ENCODE peak calls at places on chromosome 19, in nine cellular contexts. One of them, this sample, is unnamed. For H3K9me3, the result is how much of the 10 kb centered on the place peaks cover.

GRCh38 chr19:49151339-49152217 is 3.6 kb downstream of the HRC start:
- DNase-seq in right atrium auricular region: no peak
- DNase-seq in H1: peak
- DNase-seq in ovary: peak
- DNase-seq in heart left ventricle: peak
- DNase-seq in fibroblast of lung: peak
- DNase-seq in tibial artery: no peak
- DNase-seq in neural progenitor cell: peak
- DNase-seq in psoas muscle: peak
- DNase-seq in this sample: peak

GRCh38 chr19:7988307-7988706 is 17.1 kb downstream of the ELAVL1 start:
- DNase-seq in right atrium auricular region: no peak
- DNase-seq in H1: no peak
- DNase-seq in tibial artery: no peak
- DNase-seq in heart left ventricle: no peak
- DNase-seq in psoas muscle: no peak
- DNase-seq in neural progenitor cell: no peak
- DNase-seq in fibroblast of lung: no peak
- DNase-seq in ovary: no peak
- DNase-seq in this sample: no peak

GRCh38 chr19:14113762-14114414 is 3.7 kb downstream of the PRKACA start:
- DNase-seq in H1: peak
- DNase-seq in ovary: no peak
- DNase-seq in heart left ventricle: peak
- DNase-seq in neural progenitor cell: no peak
- DNase-seq in fibroblast of lung: no peak
- DNase-seq in psoas muscle: peak
- DNase-seq in tibial artery: no peak
- DNase-seq in right atrium auricular region: no peak
- DNase-seq in this sample: no peak

GRCh38 chr19:13026478-13026999 is 31.3 kb downstream of the NFIX start:
- DNase-seq in neural progenitor cell: no peak
- DNase-seq in tibial artery: no peak
- DNase-seq in H1: no peak
- DNase-seq in fibroblast of lung: peak
- DNase-seq in psoas muscle: no peak
- DNase-seq in ovary: no peak
- DNase-seq in right atrium auricular region: no peak
- DNase-seq in heart left ventricle: no peak
- DNase-seq in this sample: no peak

GRCh38 chr19:45450042-45450380 is 17.8 kb upstream of the FOSB start:
- DNase-seq in H1: no peak
- DNase-seq in psoas muscle: no peak
- DNase-seq in tibial artery: no peak
- DNase-seq in fibroblast of lung: no peak
- DNase-seq in neural progenitor cell: no peak
- DNase-seq in heart left ventricle: no peak
- DNase-seq in right atrium auricular region: no peak
- DNase-seq in ovary: no peak
- DNase-seq in this sample: no peak

GRCh38 chr19:16309653-16310052 is 15.0 kb upstream of the KLF2 start:
- DNase-seq in neural progenitor cell: no peak
- DNase-seq in heart left ventricle: no peak
- DNase-seq in H1: no peak
- DNase-seq in psoas muscle: no peak
- DNase-seq in ovary: no peak
- DNase-seq in fibroblast of lung: no peak
- DNase-seq in tibial artery: no peak
- DNase-seq in right atrium auricular region: no peak
- DNase-seq in this sample: no peak

GRCh38 chr19:9936151-9937000 is at the start of gene OLFM2:
- DNase-seq in ovary: peak
- DNase-seq in tibial artery: no peak
- DNase-seq in right atrium auricular region: no peak
- DNase-seq in H1: peak
- DNase-seq in neural progenitor cell: peak
- DNase-seq in fibroblast of lung: no peak
- DNase-seq in heart left ventricle: peak
- DNase-seq in psoas muscle: peak
- DNase-seq in this sample: no peak

GRCh38 chr19:54959840-54960239 is 6.3 kb upstream of the NLRP2 start:
- DNase-seq in neural progenitor cell: no peak
- DNase-seq in tibial artery: no peak
- DNase-seq in H1: no peak
- DNase-seq in fibroblast of lung: no peak
- DNase-seq in psoas muscle: no peak
- DNase-seq in heart left ventricle: no peak
- DNase-seq in right atrium auricular region: no peak
- DNase-seq in ovary: no peak
- DNase-seq in this sample: no peak

GRCh38 chr19:29683009-29683408 is 17.7 kb downstream of the PLEKHF1 start:
- DNase-seq in fibroblast of lung: no peak
- DNase-seq in right atrium auricular region: no peak
- DNase-seq in ovary: no peak
- DNase-seq in H1: no peak
- DNase-seq in neural progenitor cell: peak
- DNase-seq in heart left ventricle: peak
- DNase-seq in tibial artery: no peak
- DNase-seq in psoas muscle: no peak
- DNase-seq in this sample: no peak

GRCh38 chr19:2424686-2425621 is 2.4 kb downstream of the TIMM13 start:
- DNase-seq in psoas muscle: peak
- DNase-seq in heart left ventricle: peak
- DNase-seq in fibroblast of lung: peak
- DNase-seq in neural progenitor cell: peak
- DNase-seq in ovary: peak
- DNase-seq in tibial artery: no peak
- DNase-seq in H1: peak
- DNase-seq in right atrium auricular region: no peak
- DNase-seq in this sample: peak

GRCh38 chr19:1089891-1090290 is 5.3 kb downstream of the POLR2E start:
- DNase-seq in tibial artery: no peak
- DNase-seq in psoas muscle: no peak
- DNase-seq in neural progenitor cell: no peak
- DNase-seq in fibroblast of lung: no peak
- DNase-seq in ovary: no peak
- DNase-seq in H1: no peak
- DNase-seq in heart left ventricle: peak
- DNase-seq in right atrium auricular region: no peak
- DNase-seq in this sample: peak

GRCh38 chr19:57280165-57280912 is at the start of gene ZNF460:
- DNase-seq in right atrium auricular region: peak
- DNase-seq in heart left ventricle: peak
- DNase-seq in psoas muscle: peak
- DNase-seq in neural progenitor cell: peak
- DNase-seq in fibroblast of lung: peak
- DNase-seq in tibial artery: peak
- DNase-seq in ovary: peak
- DNase-seq in H1: peak
- DNase-seq in this sample: peak

GRCh38 chr19:532578-533484 is 1.3 kb downstream of the CDC34 start:
- DNase-seq in H1: peak
- DNase-seq in fibroblast of lung: peak
- DNase-seq in heart left ventricle: peak
- DNase-seq in ovary: peak
- DNase-seq in psoas muscle: peak
- DNase-seq in right atrium auricular region: peak
- DNase-seq in neural progenitor cell: peak
- DNase-seq in tibial artery: peak
- DNase-seq in this sample: no peak

GRCh38 chr19:47144630-47145029 is 14.0 kb downstream of the SAE1 start:
- DNase-seq in neural progenitor cell: no peak
- DNase-seq in H1: no peak
- DNase-seq in right atrium auricular region: no peak
- DNase-seq in ovary: no peak
- DNase-seq in fibroblast of lung: no peak
- DNase-seq in psoas muscle: no peak
- DNase-seq in heart left ventricle: no peak
- DNase-seq in tibial artery: no peak
- DNase-seq in this sample: no peak

GRCh38 chr19:31745731-31746130 is 396.5 kb upstream of the TSHZ3 start:
- DNase-seq in fibroblast of lung: no peak
- DNase-seq in H1: no peak
- DNase-seq in ovary: no peak
- DNase-seq in tibial artery: no peak
- DNase-seq in right atrium auricular region: no peak
- DNase-seq in psoas muscle: no peak
- DNase-seq in neural progenitor cell: no peak
- DNase-seq in heart left ventricle: no peak
- DNase-seq in this sample: no peak

GRCh38 chr19:57935731-57936130 is 529 bp upstream of the ZNF418 start:
- DNase-seq in neural progenitor cell: no peak
- DNase-seq in heart left ventricle: no peak
- DNase-seq in fibroblast of lung: no peak
- DNase-seq in psoas muscle: no peak
- DNase-seq in right atrium auricular region: no peak
- DNase-seq in tibial artery: no peak
- DNase-seq in H1: no peak
- DNase-seq in ovary: no peak
- DNase-seq in this sample: no peak

GRCh38 chr19:51339687-51340656 is 2.0 kb downstream of the VSIG10L start:
- DNase-seq in right atrium auricular region: peak
- DNase-seq in neural progenitor cell: peak
- DNase-seq in heart left ventricle: peak
- DNase-seq in tibial artery: peak
- DNase-seq in psoas muscle: peak
- DNase-seq in ovary: peak
- DNase-seq in H1: peak
- DNase-seq in fibroblast of lung: peak
- DNase-seq in this sample: peak
- TF ChIP-seq CTCF in right atrium auricular region: no peak
- TF ChIP-seq CTCF in neural progenitor cell: peak
- TF ChIP-seq CTCF in heart left ventricle: no peak
- TF ChIP-seq CTCF in tibial artery: no peak
- TF ChIP-seq CTCF in psoas muscle: peak
- TF ChIP-seq CTCF in ovary: peak
- TF ChIP-seq CTCF in H1: peak
- TF ChIP-seq CTCF in fibroblast of lung: no peak
- TF ChIP-seq CTCF in this sample: no peak

DNA sequence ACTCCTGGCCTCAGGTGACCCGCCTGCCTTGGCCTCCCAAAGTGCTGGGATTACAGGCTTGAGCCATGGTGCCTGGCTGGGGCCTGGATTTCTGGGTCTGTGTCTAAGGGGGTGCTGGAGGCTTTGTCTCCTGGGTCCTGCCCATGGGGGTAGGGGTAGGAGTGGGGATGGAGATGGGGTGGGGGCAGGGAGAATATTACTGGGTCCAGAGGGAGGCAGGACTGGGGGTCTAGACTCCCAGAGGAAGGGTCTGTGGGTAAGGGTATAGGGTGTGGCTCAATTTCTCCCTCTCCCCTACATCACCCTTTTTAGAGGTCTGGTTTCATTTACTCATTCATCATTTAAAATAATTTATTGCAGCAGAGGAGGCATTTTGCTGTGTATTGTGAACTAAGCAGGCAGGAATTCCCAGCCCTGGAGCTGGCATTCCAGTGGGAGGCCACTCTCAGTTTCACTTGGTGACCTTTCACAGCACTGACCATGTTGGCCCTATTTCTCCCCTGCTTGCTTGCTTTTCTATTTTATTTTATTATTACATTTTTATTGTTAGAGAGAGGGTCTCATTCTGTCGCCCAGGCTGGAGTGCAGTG is 810 bp upstream of the NFKBID start:
- DNase-seq in tibial artery: no peak
- DNase-seq in ovary: no peak
- DNase-seq in right atrium auricular region: no peak
- DNase-seq in neural progenitor cell: no peak
- DNase-seq in H1: no peak
- DNase-seq in psoas muscle: no peak
- DNase-seq in fibroblast of lung: no peak
- DNase-seq in heart left ventricle: no peak
- DNase-seq in this sample: no peak
- H3K4me3 ChIP-seq in tibial artery: peak
- H3K4me3 ChIP-seq in ovary: peak
- H3K4me3 ChIP-seq in right atrium auricular region: no peak
- H3K4me3 ChIP-seq in neural progenitor cell: peak
- H3K4me3 ChIP-seq in H1: peak
- H3K4me3 ChIP-seq in psoas muscle: peak
- H3K4me3 ChIP-seq in fibroblast of lung: peak
- H3K4me3 ChIP-seq in heart left ventricle: peak
- H3K4me3 ChIP-seq in this sample: peak

GRCh38 chr19:43956827-43957226 is 5.8 kb downstream of the ZNF221 start:
- DNase-seq in heart left ventricle: no peak
- DNase-seq in neural progenitor cell: no peak
- DNase-seq in psoas muscle: no peak
- DNase-seq in H1: no peak
- DNase-seq in right atrium auricular region: no peak
- DNase-seq in ovary: no peak
- DNase-seq in tibial artery: no peak
- DNase-seq in fibroblast of lung: no peak
- DNase-seq in this sample: no peak
- H3K9me3 ChIP-seq in heart left ventricle: half or more
- H3K9me3 ChIP-seq in neural progenitor cell: under half
- H3K9me3 ChIP-seq in psoas muscle: half or more
- H3K9me3 ChIP-seq in H1: under half
- H3K9me3 ChIP-seq in right atrium auricular region: half or more
- H3K9me3 ChIP-seq in ovary: under half
- H3K9me3 ChIP-seq in tibial artery: half or more
- H3K9me3 ChIP-seq in fibroblast of lung: under half
- H3K9me3 ChIP-seq in this sample: under half

DNA sequence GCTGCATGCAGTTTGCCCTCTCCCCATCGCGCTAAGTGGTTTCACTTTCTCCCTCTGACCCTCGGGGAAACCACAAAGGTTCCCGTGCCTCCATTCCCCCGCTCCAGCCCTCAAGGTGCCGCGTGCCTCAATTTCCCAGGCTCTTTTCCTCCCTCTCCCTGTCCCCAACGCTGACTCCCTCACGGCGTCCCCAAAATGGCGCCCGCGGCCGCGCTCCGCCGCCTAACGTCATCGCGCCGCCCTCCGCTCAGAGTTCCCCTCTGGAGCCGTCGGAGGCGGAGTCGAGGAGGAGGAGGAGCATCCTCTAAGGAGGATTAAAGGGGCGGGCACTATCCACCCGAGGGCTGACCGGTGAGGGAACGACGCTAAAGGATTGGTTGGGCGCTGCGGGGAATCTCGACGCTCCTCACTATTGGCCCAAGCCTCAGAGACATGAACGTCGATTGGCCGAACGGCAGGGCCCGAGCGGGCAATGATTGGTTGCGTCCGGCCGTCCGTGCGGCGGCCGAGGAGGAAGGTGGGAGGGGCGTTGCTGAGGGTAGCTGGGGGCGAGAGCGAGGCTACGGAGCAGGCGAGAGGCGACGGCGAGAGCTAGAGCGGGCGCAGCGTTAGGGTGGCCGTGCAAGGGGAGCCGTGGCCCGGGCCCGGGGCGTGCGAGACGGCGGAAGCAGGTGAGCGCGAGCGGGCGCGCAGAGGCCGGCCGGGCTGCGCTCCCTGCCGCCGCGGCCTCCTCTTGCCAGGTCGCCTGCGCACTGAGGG is at the start of gene ZNF574:
- DNase-seq in fibroblast of lung: peak
- DNase-seq in H1: peak
- DNase-seq in neural progenitor cell: peak
- DNase-seq in right atrium auricular region: peak
- DNase-seq in ovary: peak
- DNase-seq in tibial artery: peak
- DNase-seq in psoas muscle: peak
- DNase-seq in heart left ventricle: peak
- DNase-seq in this sample: peak
- TF ChIP-seq CTCF in fibroblast of lung: no peak
- TF ChIP-seq CTCF in H1: no peak
- TF ChIP-seq CTCF in neural progenitor cell: no peak
- TF ChIP-seq CTCF in right atrium auricular region: no peak
- TF ChIP-seq CTCF in ovary: peak
- TF ChIP-seq CTCF in tibial artery: no peak
- TF ChIP-seq CTCF in psoas muscle: no peak
- TF ChIP-seq CTCF in heart left ventricle: no peak
- TF ChIP-seq CTCF in this sample: no peak

GRCh38 chr19:18650048-18650435 is 13.2 kb downstream of the KLHL26 start:
- DNase-seq in right atrium auricular region: peak
- DNase-seq in tibial artery: peak
- DNase-seq in heart left ventricle: peak
- DNase-seq in neural progenitor cell: no peak
- DNase-seq in ovary: peak
- DNase-seq in psoas muscle: peak
- DNase-seq in fibroblast of lung: peak
- DNase-seq in H1: no peak
- DNase-seq in this sample: no peak
- H3K4me3 ChIP-seq in right atrium auricular region: no peak
- H3K4me3 ChIP-seq in tibial artery: peak
- H3K4me3 ChIP-seq in heart left ventricle: peak
- H3K4me3 ChIP-seq in neural progenitor cell: no peak
- H3K4me3 ChIP-seq in ovary: peak
- H3K4me3 ChIP-seq in psoas muscle: peak
- H3K4me3 ChIP-seq in fibroblast of lung: peak
- H3K4me3 ChIP-seq in H1: no peak
- H3K4me3 ChIP-seq in this sample: no peak